ENCODE peak calls at places on chromosomes 3 and 15, in four cellular contexts. One of them, this sample, is unnamed.

GRCh38 chr3:51700403-51700802 is 6.5 kb upstream of the GRM2 start:
- DNase-seq in AG04450: no peak
- DNase-seq in fibroblast of lung: no peak
- DNase-seq in mesendoderm: no peak
- DNase-seq in this sample: peak

GRCh38 chr3:130517541-130517940 is 564 bp downstream of the COL6A6 start:
- DNase-seq in fibroblast of lung: peak
- DNase-seq in mesendoderm: no peak
- DNase-seq in AG04450: no peak
- DNase-seq in this sample: peak

GRCh38 chr15:76327191-76328105 is 9.1 kb upstream of the ISL2 start:
- DNase-seq in mesendoderm: peak
- DNase-seq in fibroblast of lung: peak
- DNase-seq in AG04450: no peak
- DNase-seq in this sample: no peak

GRCh38 chr3:194120789-194121770 is 14.9 kb upstream of the HES1 start:
- DNase-seq in AG04450: no peak
- DNase-seq in mesendoderm: no peak
- DNase-seq in fibroblast of lung: no peak
- DNase-seq in this sample: no peak

GRCh38 chr3:80232760-80233159 is 465.0 kb upstream of the ROBO1 start:
- DNase-seq in mesendoderm: peak
- DNase-seq in AG04450: peak
- DNase-seq in fibroblast of lung: peak
- DNase-seq in this sample: no peak

GRCh38 chr3:78430741-78431140 is 1337.1 kb downstream of the ROBO1 start:
- DNase-seq in fibroblast of lung: peak
- DNase-seq in mesendoderm: no peak
- DNase-seq in AG04450: no peak
- DNase-seq in this sample: no peak

GRCh38 chr3:55487376-55488241 is 503 bp upstream of the WNT5A start:
- DNase-seq in AG04450: no peak
- DNase-seq in mesendoderm: peak
- DNase-seq in fibroblast of lung: peak
- DNase-seq in this sample: peak

GRCh38 chr3:150748648-150749047 is 14.3 kb downstream of the SIAH2 start:
- DNase-seq in fibroblast of lung: peak
- DNase-seq in mesendoderm: no peak
- DNase-seq in AG04450: no peak
- DNase-seq in this sample: no peak

GRCh38 chr3:63193647-63194046 is 84.5 kb upstream of the SYNPR start:
- DNase-seq in AG04450: no peak
- DNase-seq in mesendoderm: peak
- DNase-seq in fibroblast of lung: peak
- DNase-seq in this sample: no peak

GRCh38 chr3:105362021-105362665 is 4.6 kb upstream of the ALCAM start:
- DNase-seq in AG04450: no peak
- DNase-seq in fibroblast of lung: peak
- DNase-seq in mesendoderm: no peak
- DNase-seq in this sample: peak

GRCh38 chr3:15808679-15809078 is 10.9 kb upstream of the ANKRD28 start:
- DNase-seq in fibroblast of lung: no peak
- DNase-seq in mesendoderm: no peak
- DNase-seq in AG04450: no peak
- DNase-seq in this sample: no peak

GRCh38 chr15:95760508-95760907 is 570.0 kb upstream of the NR2F2 start:
- DNase-seq in AG04450: no peak
- DNase-seq in mesendoderm: peak
- DNase-seq in fibroblast of lung: no peak
- DNase-seq in this sample: no peak

DNA sequence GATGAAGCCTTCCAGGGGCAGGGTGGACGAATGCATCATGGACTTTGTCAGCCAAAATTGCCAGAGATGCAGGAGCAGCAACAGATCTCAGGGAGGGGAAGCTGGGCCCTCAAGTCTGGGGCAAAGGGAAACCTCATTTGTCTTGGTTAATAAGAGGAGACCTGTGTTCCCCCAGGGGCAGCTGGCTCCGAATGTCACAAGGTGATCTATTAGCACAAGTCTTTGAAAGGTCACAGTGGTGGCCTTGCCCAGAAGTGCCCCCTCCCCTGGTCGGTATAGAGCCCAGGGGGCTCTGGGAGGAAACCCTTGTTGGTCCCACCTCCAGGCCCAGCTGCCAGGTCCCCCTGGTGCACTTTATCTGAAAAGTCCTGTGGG is 46.2 kb downstream of the ABTB1 start:
- DNase-seq in mesendoderm: no peak
- DNase-seq in fibroblast of lung: no peak
- DNase-seq in AG04450: no peak
- DNase-seq in this sample: no peak
- H3K4me3 ChIP-seq in mesendoderm: no peak
- H3K4me3 ChIP-seq in fibroblast of lung: no peak
- H3K4me3 ChIP-seq in AG04450: no peak
- H3K4me3 ChIP-seq in this sample: no peak

DNA sequence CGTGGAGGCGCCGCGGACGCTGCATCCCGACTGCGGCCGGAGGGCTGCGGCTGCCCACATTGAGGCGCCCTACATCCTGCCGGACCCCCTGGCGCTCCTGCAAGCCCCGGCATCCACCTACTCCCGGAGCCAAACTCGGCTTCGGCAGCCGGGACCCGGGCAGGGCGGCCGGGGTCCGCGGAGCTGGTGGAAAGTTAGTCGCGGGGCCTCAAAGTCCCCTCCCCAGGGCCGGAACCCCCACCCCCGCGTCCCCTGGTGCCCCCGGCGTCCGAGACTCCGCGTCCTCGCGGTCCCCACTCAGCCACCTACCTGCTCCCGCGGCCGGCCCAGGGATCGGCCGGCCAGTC is 281 bp downstream of the MEGF11 start:
- DNase-seq in fibroblast of lung: no peak
- DNase-seq in mesendoderm: no peak
- DNase-seq in AG04450: no peak
- DNase-seq in this sample: no peak
- H3K4me3 ChIP-seq in fibroblast of lung: peak
- H3K4me3 ChIP-seq in mesendoderm: peak
- H3K4me3 ChIP-seq in AG04450: peak
- H3K4me3 ChIP-seq in this sample: peak

GRCh38 chr3:191350389-191351090 is 20.2 kb upstream of the UTS2B start:
- DNase-seq in AG04450: no peak
- DNase-seq in mesendoderm: no peak
- DNase-seq in fibroblast of lung: peak
- DNase-seq in this sample: no peak
- H3K4me3 ChIP-seq in AG04450: peak
- H3K4me3 ChIP-seq in mesendoderm: no peak
- H3K4me3 ChIP-seq in fibroblast of lung: no peak
- H3K4me3 ChIP-seq in this sample: peak

GRCh38 chr3:9809239-9809614 is 835 bp upstream of the TTLL3 start:
- DNase-seq in mesendoderm: peak
- DNase-seq in AG04450: no peak
- DNase-seq in fibroblast of lung: no peak
- DNase-seq in this sample: peak
- H3K4me3 ChIP-seq in mesendoderm: no peak
- H3K4me3 ChIP-seq in AG04450: peak
- H3K4me3 ChIP-seq in fibroblast of lung: no peak
- H3K4me3 ChIP-seq in this sample: peak

DNA sequence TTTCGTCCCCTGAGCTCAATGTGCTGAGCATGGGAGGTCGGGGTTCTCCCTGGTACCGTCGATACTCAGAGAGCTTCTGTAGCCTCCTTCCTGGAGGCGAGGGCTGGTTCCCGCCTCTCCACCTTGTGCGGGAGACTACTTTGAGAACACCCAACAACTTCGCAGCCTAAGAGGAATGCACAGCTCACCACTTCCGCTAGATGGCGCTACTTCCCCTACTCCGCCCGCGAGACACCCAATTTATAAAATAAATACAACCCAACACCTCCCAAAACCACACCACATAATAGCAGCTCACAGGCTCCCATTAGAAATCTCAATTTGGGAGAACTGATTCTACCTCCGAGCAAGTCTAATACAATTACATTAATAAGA is 1.2 kb downstream of the RGMA start:
- DNase-seq in mesendoderm: peak
- DNase-seq in fibroblast of lung: peak
- DNase-seq in AG04450: no peak
- DNase-seq in this sample: peak
- H3K4me3 ChIP-seq in mesendoderm: no peak
- H3K4me3 ChIP-seq in fibroblast of lung: no peak
- H3K4me3 ChIP-seq in AG04450: no peak
- H3K4me3 ChIP-seq in this sample: no peak

DNA sequence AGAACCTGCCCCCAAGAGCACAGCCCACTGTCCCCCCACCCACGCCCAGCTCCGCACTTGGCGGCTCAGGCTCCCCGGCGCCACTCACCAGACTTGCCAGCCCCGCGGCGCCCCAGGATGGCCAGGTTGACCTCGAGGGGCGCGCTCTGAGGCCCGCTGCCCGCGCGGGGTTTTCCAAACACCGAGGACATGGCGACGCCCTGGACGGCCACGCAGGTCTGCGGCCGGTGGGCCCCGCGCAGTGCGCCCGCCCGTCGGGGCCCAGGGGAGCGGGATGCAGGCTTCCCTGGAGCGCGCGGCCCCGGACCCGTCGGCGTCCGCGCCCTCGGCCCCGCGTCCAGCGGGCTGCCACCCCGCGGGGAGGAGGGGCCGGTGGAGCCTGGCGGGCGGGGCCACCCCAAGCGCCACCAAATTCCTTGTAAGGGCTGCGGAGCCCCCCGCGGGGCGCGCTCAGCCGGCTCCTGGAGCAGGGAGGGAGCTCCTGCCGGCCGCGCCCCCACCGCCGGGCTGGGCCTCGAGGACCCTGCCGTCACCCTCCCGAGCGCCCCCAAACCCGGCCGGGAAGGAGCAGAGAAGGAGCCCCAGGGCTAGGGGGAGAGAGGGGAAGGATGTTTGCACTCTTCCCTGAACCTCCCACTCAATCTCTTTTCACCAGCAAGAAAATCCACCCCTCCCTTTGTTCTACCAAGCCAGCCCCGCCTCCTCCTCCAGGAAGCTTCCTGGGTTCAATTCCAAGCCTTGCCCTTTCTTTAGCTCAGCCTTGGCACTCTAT is at the start of gene RASL12:
- DNase-seq in AG04450: no peak
- DNase-seq in mesendoderm: peak
- DNase-seq in fibroblast of lung: no peak
- DNase-seq in this sample: no peak
- H3K4me3 ChIP-seq in AG04450: peak
- H3K4me3 ChIP-seq in mesendoderm: peak
- H3K4me3 ChIP-seq in fibroblast of lung: peak
- H3K4me3 ChIP-seq in this sample: peak

GRCh38 chr3:127735767-127736693 is 63.3 kb downstream of the ABTB1 start:
- DNase-seq in mesendoderm: no peak
- DNase-seq in AG04450: peak
- DNase-seq in fibroblast of lung: peak
- DNase-seq in this sample: peak
- H3K4me3 ChIP-seq in mesendoderm: no peak
- H3K4me3 ChIP-seq in AG04450: no peak
- H3K4me3 ChIP-seq in fibroblast of lung: no peak
- H3K4me3 ChIP-seq in this sample: peak

GRCh38 chr3:152071924-152072323 is 196.8 kb upstream of the MBNL1 start:
- DNase-seq in mesendoderm: peak
- DNase-seq in fibroblast of lung: peak
- DNase-seq in AG04450: peak
- DNase-seq in this sample: peak

GRCh38 chr3:152073267-152073666 is 195.5 kb upstream of the MBNL1 start:
- DNase-seq in AG04450: no peak
- DNase-seq in fibroblast of lung: peak
- DNase-seq in mesendoderm: no peak
- DNase-seq in this sample: no peak

GRCh38 chr3:152069871-152070270 is 196.4 kb downstream of the SUCNR1 start:
- DNase-seq in AG04450: no peak
- DNase-seq in fibroblast of lung: peak
- DNase-seq in mesendoderm: peak
- DNase-seq in this sample: no peak

GRCh38 chr3:152076148-152076547 is 192.6 kb upstream of the MBNL1 start:
- DNase-seq in mesendoderm: no peak
- DNase-seq in AG04450: no peak
- DNase-seq in fibroblast of lung: peak
- DNase-seq in this sample: no peak

DNA sequence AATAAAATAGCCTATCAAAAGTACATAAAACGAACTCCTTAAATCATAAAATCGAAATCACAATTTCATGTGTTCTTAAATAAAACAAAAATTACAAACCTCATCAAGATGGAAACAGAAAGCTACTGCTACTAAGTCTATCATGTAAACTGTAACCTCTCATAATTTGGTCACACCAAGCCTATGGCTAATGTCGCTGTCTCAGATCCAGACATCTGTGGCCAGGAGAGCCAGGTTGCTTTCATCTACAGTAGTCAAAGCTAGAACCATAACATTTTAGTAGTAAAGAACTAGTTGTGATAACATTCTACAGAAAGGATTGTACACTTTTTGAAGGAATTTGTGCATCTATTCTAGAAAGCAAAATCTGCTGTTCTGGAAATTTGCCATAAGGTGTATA is 197.4 kb upstream of the MBNL1 start:
- DNase-seq in AG04450: no peak
- DNase-seq in mesendoderm: no peak
- DNase-seq in fibroblast of lung: no peak
- DNase-seq in this sample: peak
- H3K4me3 ChIP-seq in AG04450: no peak
- H3K4me3 ChIP-seq in mesendoderm: no peak
- H3K4me3 ChIP-seq in fibroblast of lung: no peak
- H3K4me3 ChIP-seq in this sample: no peak

GRCh38 chr15:32641517-32642059 is at the start of gene SCG5:
- DNase-seq in AG04450: no peak
- DNase-seq in fibroblast of lung: peak
- DNase-seq in mesendoderm: peak
- DNase-seq in this sample: peak
- H3K4me3 ChIP-seq in AG04450: peak
- H3K4me3 ChIP-seq in fibroblast of lung: peak
- H3K4me3 ChIP-seq in mesendoderm: no peak
- H3K4me3 ChIP-seq in this sample: peak

DNA sequence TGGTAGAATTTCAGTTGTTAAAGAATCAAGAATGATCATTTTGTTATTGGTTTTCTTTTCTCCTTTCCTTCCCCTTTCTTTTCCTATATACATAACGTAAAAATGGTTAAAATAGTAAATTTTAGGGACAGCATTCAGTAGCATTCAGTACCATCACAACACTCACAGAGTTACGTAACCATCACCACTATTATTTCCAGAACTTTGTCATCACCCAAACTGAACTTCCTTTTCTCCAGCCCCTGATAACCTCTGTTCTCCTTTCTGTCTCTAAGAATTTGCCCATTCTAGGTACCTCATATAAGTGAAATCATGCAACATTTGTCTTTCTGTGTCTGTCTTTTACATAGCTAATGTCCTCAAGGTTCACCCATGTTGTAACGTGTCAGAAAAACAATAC is 165.4 kb downstream of the AKAP13 start:
- DNase-seq in mesendoderm: no peak
- DNase-seq in AG04450: no peak
- DNase-seq in fibroblast of lung: no peak
- DNase-seq in this sample: no peak
- H3K4me3 ChIP-seq in mesendoderm: no peak
- H3K4me3 ChIP-seq in AG04450: no peak
- H3K4me3 ChIP-seq in fibroblast of lung: no peak
- H3K4me3 ChIP-seq in this sample: no peak

This sample was measured in osteoblast.